ENCODE peak calls at places on chromosomes 7 and 10, in four cellular contexts. One of them, this sample, is unnamed.

GRCh38 chr10:17454181-17454800 is at the start of gene ST8SIA6:
- DNase-seq in fibroblast of pulmonary artery: peak
- DNase-seq in cardiac muscle cell: peak
- DNase-seq in activated effector memory CD4-positive, alpha-beta T cell treated with anti-CD3 and anti-CD28 coated beads, Interleukin-2, amount 50 U/mL, for 16 hours: peak
- DNase-seq in this sample: peak

GRCh38 chr10:30178565-30178964 is 119.2 kb upstream of the JCAD start:
- DNase-seq in fibroblast of pulmonary artery: peak
- DNase-seq in cardiac muscle cell: no peak
- DNase-seq in activated effector memory CD4-positive, alpha-beta T cell treated with anti-CD3 and anti-CD28 coated beads, Interleukin-2, amount 50 U/mL, for 16 hours: no peak
- DNase-seq in this sample: no peak

GRCh38 chr10:60253490-60253889 is 136.2 kb downstream of the ANK3 start:
- DNase-seq in fibroblast of pulmonary artery: no peak
- DNase-seq in cardiac muscle cell: no peak
- DNase-seq in activated effector memory CD4-positive, alpha-beta T cell treated with anti-CD3 and anti-CD28 coated beads, Interleukin-2, amount 50 U/mL, for 16 hours: no peak
- DNase-seq in this sample: no peak

GRCh38 chr10:21503580-21503979 is 21.9 kb downstream of the SKIDA1 start:
- DNase-seq in fibroblast of pulmonary artery: no peak
- DNase-seq in cardiac muscle cell: no peak
- DNase-seq in activated effector memory CD4-positive, alpha-beta T cell treated with anti-CD3 and anti-CD28 coated beads, Interleukin-2, amount 50 U/mL, for 16 hours: no peak
- DNase-seq in this sample: no peak

GRCh38 chr7:82595176-82595575 is 151.6 kb upstream of the CACNA2D1 start:
- DNase-seq in fibroblast of pulmonary artery: no peak
- DNase-seq in cardiac muscle cell: no peak
- DNase-seq in activated effector memory CD4-positive, alpha-beta T cell treated with anti-CD3 and anti-CD28 coated beads, Interleukin-2, amount 50 U/mL, for 16 hours: no peak
- DNase-seq in this sample: no peak

GRCh38 chr7:652881-653280 is 73.6 kb upstream of the DNAAF5 start:
- DNase-seq in fibroblast of pulmonary artery: no peak
- DNase-seq in cardiac muscle cell: no peak
- DNase-seq in activated effector memory CD4-positive, alpha-beta T cell treated with anti-CD3 and anti-CD28 coated beads, Interleukin-2, amount 50 U/mL, for 16 hours: no peak
- DNase-seq in this sample: no peak

GRCh38 chr7:158595068-158595467 is 7.4 kb upstream of the PTPRN2 start:
- DNase-seq in fibroblast of pulmonary artery: peak
- DNase-seq in cardiac muscle cell: no peak
- DNase-seq in activated effector memory CD4-positive, alpha-beta T cell treated with anti-CD3 and anti-CD28 coated beads, Interleukin-2, amount 50 U/mL, for 16 hours: no peak
- DNase-seq in this sample: no peak

GRCh38 chr7:132084776-132085388 is 491.4 kb downstream of the PLXNA4 start:
- DNase-seq in fibroblast of pulmonary artery: peak
- DNase-seq in cardiac muscle cell: no peak
- DNase-seq in activated effector memory CD4-positive, alpha-beta T cell treated with anti-CD3 and anti-CD28 coated beads, Interleukin-2, amount 50 U/mL, for 16 hours: no peak
- DNase-seq in this sample: no peak

GRCh38 chr10:18479502-18479901 is 171.9 kb downstream of the NSUN6 start:
- DNase-seq in fibroblast of pulmonary artery: no peak
- DNase-seq in cardiac muscle cell: no peak
- DNase-seq in activated effector memory CD4-positive, alpha-beta T cell treated with anti-CD3 and anti-CD28 coated beads, Interleukin-2, amount 50 U/mL, for 16 hours: no peak
- DNase-seq in this sample: no peak

GRCh38 chr10:96287392-96288105 is 16.2 kb upstream of the BLNK start:
- DNase-seq in fibroblast of pulmonary artery: peak
- DNase-seq in cardiac muscle cell: peak
- DNase-seq in activated effector memory CD4-positive, alpha-beta T cell treated with anti-CD3 and anti-CD28 coated beads, Interleukin-2, amount 50 U/mL, for 16 hours: no peak
- DNase-seq in this sample: no peak

GRCh38 chr7:157362729-157363128 is 25.9 kb downstream of the DNAJB6 start:
- DNase-seq in fibroblast of pulmonary artery: no peak
- DNase-seq in cardiac muscle cell: no peak
- DNase-seq in activated effector memory CD4-positive, alpha-beta T cell treated with anti-CD3 and anti-CD28 coated beads, Interleukin-2, amount 50 U/mL, for 16 hours: peak
- DNase-seq in this sample: no peak

GRCh38 chr7:12067156-12067831 is 143.8 kb upstream of the TMEM106B start:
- DNase-seq in fibroblast of pulmonary artery: peak
- DNase-seq in cardiac muscle cell: peak
- DNase-seq in activated effector memory CD4-positive, alpha-beta T cell treated with anti-CD3 and anti-CD28 coated beads, Interleukin-2, amount 50 U/mL, for 16 hours: peak
- DNase-seq in this sample: peak

GRCh38 chr7:77985974-77986339 is 187.4 kb downstream of the PHTF2 start:
- DNase-seq in fibroblast of pulmonary artery: peak
- DNase-seq in cardiac muscle cell: no peak
- DNase-seq in activated effector memory CD4-positive, alpha-beta T cell treated with anti-CD3 and anti-CD28 coated beads, Interleukin-2, amount 50 U/mL, for 16 hours: no peak
- DNase-seq in this sample: no peak

GRCh38 chr7:39659356-39660013 is 36.1 kb downstream of the RALA start:
- DNase-seq in fibroblast of pulmonary artery: no peak
- DNase-seq in cardiac muscle cell: no peak
- DNase-seq in activated effector memory CD4-positive, alpha-beta T cell treated with anti-CD3 and anti-CD28 coated beads, Interleukin-2, amount 50 U/mL, for 16 hours: no peak
- DNase-seq in this sample: no peak

GRCh38 chr10:103584216-103585010 is 90.9 kb downstream of the NEURL1 start:
- DNase-seq in fibroblast of pulmonary artery: no peak
- DNase-seq in cardiac muscle cell: no peak
- DNase-seq in activated effector memory CD4-positive, alpha-beta T cell treated with anti-CD3 and anti-CD28 coated beads, Interleukin-2, amount 50 U/mL, for 16 hours: peak
- DNase-seq in this sample: no peak

GRCh38 chr10:44933117-44933450 is 21.9 kb downstream of the TMEM72 start:
- DNase-seq in fibroblast of pulmonary artery: no peak
- DNase-seq in cardiac muscle cell: no peak
- DNase-seq in activated effector memory CD4-positive, alpha-beta T cell treated with anti-CD3 and anti-CD28 coated beads, Interleukin-2, amount 50 U/mL, for 16 hours: no peak
- DNase-seq in this sample: no peak

GRCh38 chr10:63522129-63522687 is 1.0 kb downstream of the REEP3 start:
- DNase-seq in fibroblast of pulmonary artery: peak
- DNase-seq in cardiac muscle cell: no peak
- DNase-seq in activated effector memory CD4-positive, alpha-beta T cell treated with anti-CD3 and anti-CD28 coated beads, Interleukin-2, amount 50 U/mL, for 16 hours: no peak
- DNase-seq in this sample: no peak

GRCh38 chr10:14500172-14500765 is 169.5 kb upstream of the FRMD4A start:
- DNase-seq in fibroblast of pulmonary artery: no peak
- DNase-seq in cardiac muscle cell: no peak
- DNase-seq in activated effector memory CD4-positive, alpha-beta T cell treated with anti-CD3 and anti-CD28 coated beads, Interleukin-2, amount 50 U/mL, for 16 hours: no peak
- DNase-seq in this sample: no peak

GRCh38 chr10:13219685-13220670 is 14.2 kb downstream of the UCMA start:
- DNase-seq in fibroblast of pulmonary artery: peak
- DNase-seq in cardiac muscle cell: no peak
- DNase-seq in activated effector memory CD4-positive, alpha-beta T cell treated with anti-CD3 and anti-CD28 coated beads, Interleukin-2, amount 50 U/mL, for 16 hours: no peak
- DNase-seq in this sample: peak

GRCh38 chr10:74384615-74385213 is 233.7 kb downstream of the ADK start:
- DNase-seq in fibroblast of pulmonary artery: no peak
- DNase-seq in cardiac muscle cell: no peak
- DNase-seq in activated effector memory CD4-positive, alpha-beta T cell treated with anti-CD3 and anti-CD28 coated beads, Interleukin-2, amount 50 U/mL, for 16 hours: no peak
- DNase-seq in this sample: no peak

This sample was measured in HEK293T.